ENCODE peak calls at places on chromosomes 16 and 17, in nine cellular contexts. F is IMR-90, J is H9, P is left ventricle myocardium inferior, C is A673, M is sigmoid colon, X is tibial artery, B is adipocyte, D is uterus. R is an unnamed sample.
A peak's percentile ranks its signal among the peaks of the same experiment; 100 is the strongest.

GRCh38 chr17:72122336-72122667 is 1.5 kb downstream of the SOX9 start:
- DNase-seq in F (no peak), P (no peak), M (no peak), J (no peak), B (peak; percentile 19), D (no peak), C (no peak), X (no peak), R (no peak)

GRCh38 chr16:53504161-53504663 is 1.2 kb upstream of the AKTIP start:
- DNase-seq in C (peak; percentile 35), J (no peak), M (peak; percentile 81), D (peak; percentile 59), B (peak; percentile 49), F (peak; percentile 31), P (peak; percentile 58), X (peak; percentile 84), R (no peak)

GRCh38 chr16:12092347-12092882 is 115.9 kb downstream of the SNX29 start:
- DNase-seq in F (peak; percentile 95), J (no peak), M (no peak), D (no peak), B (peak; percentile 74), P (no peak), C (no peak), X (peak; percentile 21), R (peak; percentile 79)

GRCh38 chr16:87131061-87131995 is 185.9 kb downstream of the C16orf95 start:
- DNase-seq in X (peak; percentile 40), M (peak; percentile 12), J (no peak), C (no peak), D (no peak), P (no peak), B (no peak), F (no peak), R (no peak)

GRCh38 chr16:1296688-1297412 is 12.6 kb upstream of the UBE2I start:
- DNase-seq in F (peak; percentile 81), C (no peak), M (no peak), B (peak; percentile 13), J (no peak), D (no peak), P (no peak), X (no peak), R (no peak)

GRCh38 chr17:41437769-41438168 is 3.0 kb downstream of the KRT38 start:
- DNase-seq in J (no peak), D (no peak), F (peak; percentile 30), M (no peak), X (no peak), P (no peak), B (peak; percentile 24), C (no peak), R (no peak)

GRCh38 chr17:64622931-64623654 is 39.0 kb downstream of the SMURF2 start:
- DNase-seq in D (no peak), M (no peak), X (no peak), P (no peak), B (peak; percentile 80), C (no peak), F (peak; percentile 91), J (no peak), R (no peak)

GRCh38 chr17:35087731-35088646 is 24.5 kb upstream of the RFFL start:
- DNase-seq in B (peak; percentile 83), P (peak; percentile 46), D (peak; percentile 42), M (peak; percentile 82), F (peak; percentile 42), J (no peak), C (no peak), X (peak; percentile 77), R (no peak)

GRCh38 chr16:54511181-54511731 is 224.7 kb upstream of the IRX3 start:
- DNase-seq in J (no peak), M (no peak), B (peak; percentile 83), C (no peak), X (no peak), D (no peak), F (no peak), P (no peak), R (no peak)

GRCh38 chr16:85018529-85019236 is 7.3 kb upstream of the ZDHHC7 start:
- DNase-seq in C (no peak), P (no peak), B (no peak), X (no peak), M (no peak), F (no peak), J (no peak), D (no peak), R (no peak)

GRCh38 chr16:66308096-66308495 is 58.4 kb upstream of the CDH5 start:
- DNase-seq in B (no peak), X (peak; percentile 63), D (no peak), C (no peak), P (no peak), M (no peak), F (no peak), J (no peak), R (no peak)

GRCh38 chr16:55572439-55572838 is 6.0 kb downstream of the CAPNS2 start:
- DNase-seq in D (no peak), C (no peak), M (no peak), B (peak; percentile 49), J (no peak), P (no peak), X (no peak), F (no peak), R (no peak)

GRCh38 chr16:56341656-56342397 is 83.5 kb downstream of the AMFR start:
- DNase-seq in J (no peak), B (no peak), X (no peak), P (no peak), F (no peak), M (no peak), C (no peak), D (no peak), R (no peak)

GRCh38 chr17:30831257-30831656 is 509 bp upstream of the ATAD5 start:
- DNase-seq in D (no peak), P (no peak), J (peak; percentile 54), M (no peak), C (peak; percentile 23), F (peak; percentile 5), X (no peak), B (no peak), R (no peak)

GRCh38 chr16:61792194-61792904 is 243.9 kb downstream of the CDH8 start:
- DNase-seq in P (no peak), B (no peak), D (no peak), C (peak; percentile 67), X (no peak), M (no peak), F (no peak), J (no peak), R (no peak)

GRCh38 chr17:81898029-81898866 is 3.8 kb upstream of the NPB start:
- DNase-seq in M (no peak), C (peak; percentile 85), B (peak; percentile 79), X (no peak), F (peak; percentile 81), P (no peak), D (no peak), J (no peak), R (no peak)

GRCh38 chr17:67055041-67055443 is 10.7 kb downstream of the CACNG1 start:
- DNase-seq in D (no peak), P (no peak), C (no peak), J (no peak), F (no peak), B (no peak), X (no peak), M (no peak), R (no peak)

GRCh38 chr16:4316103-4316731 is 350 bp downstream of the GLIS2 start:
- DNase-seq in P (no peak), M (peak; percentile 59), X (no peak), F (no peak), B (peak; percentile 74), C (peak; percentile 62), D (peak; percentile 49), J (no peak), R (no peak)

GRCh38 chr17:7922499-7923289 is 6.6 kb upstream of the RNF227 start:
- DNase-seq in F (peak; percentile 67), P (peak; percentile 90), B (peak; percentile 80), M (peak; percentile 93), D (peak; percentile 89), J (peak; percentile 91), X (peak; percentile 92), C (peak; percentile 35), R (peak; percentile 37)

GRCh38 chr17:17140590-17140980 is 65.5 kb downstream of the PLD6 start:
- DNase-seq in P (no peak), F (peak; percentile 79), D (no peak), M (no peak), C (no peak), X (no peak), B (peak; percentile 38), J (no peak), R (peak; percentile 34)

GRCh38 chr17:82869536-82869935 is 29.7 kb upstream of the ZNF750 start:
- DNase-seq in J (no peak), F (no peak), M (no peak), X (no peak), C (no peak), B (no peak), P (no peak), D (no peak), R (no peak)

GRCh38 chr17:72175787-72176515 is 55.1 kb downstream of the SOX9 start:
- DNase-seq in X (no peak), F (peak; percentile 55), P (peak; percentile 47), C (peak; percentile 54), D (no peak), M (no peak), J (no peak), B (no peak), R (no peak)

GRCh38 chr17:74757502-74757901 is 9.1 kb downstream of the NHERF1 start:
- DNase-seq in M (no peak), X (no peak), P (peak; percentile 52), B (no peak), C (no peak), F (no peak), J (no peak), D (no peak), R (no peak)

GRCh38 chr16:35574011-35574410 is 2114.6 kb downstream of the TP53TG3F start:
- DNase-seq in D (no peak), F (no peak), X (no peak), B (no peak), C (no peak), P (no peak), J (no peak), M (no peak), R (no peak)
- H3K9me3 ChIP-seq in D (no peaks in the 10 kb centered on the region), F (peaks cover 37% of the 10 kb centered on the region), X (peaks cover 19% of the 10 kb centered on the region), B (peaks cover under 1% of the 10 kb centered on the region), C (peaks cover 33% of the 10 kb centered on the region), P (peaks cover 4% of the 10 kb centered on the region), J (peaks cover 95% of the 10 kb centered on the region), M (peaks cover 32% of the 10 kb centered on the region), R (peaks cover 57% of the 10 kb centered on the region)

GRCh38 chr17:38597375-38597774 is 8.4 kb downstream of the SRCIN1 start:
- DNase-seq in J (no peak), D (no peak), P (no peak), C (no peak), M (no peak), X (no peak), B (no peak), F (no peak), R (no peak)
- H3K27me3 ChIP-seq in J (peaks cover 2% of the 10 kb centered on the region), D (no peaks in the 10 kb centered on the region), P (peaks cover 95% of the 10 kb centered on the region), C (no peaks in the 10 kb centered on the region), M (peaks cover 20% of the 10 kb centered on the region), X (no peaks in the 10 kb centered on the region), B (peaks cover 87% of the 10 kb centered on the region), F (peaks cover 96% of the 10 kb centered on the region), R (peaks cover 91% of the 10 kb centered on the region)

GRCh38 chr17:22272363-22273146 is 580.2 kb downstream of the KCNJ18 start:
- DNase-seq in B (no peak), C (no peak), P (no peak), J (no peak), D (no peak), F (no peak), X (no peak), M (no peak), R (no peak)
- H3K9me3 ChIP-seq in B (no peaks in the 10 kb centered on the region), C (peaks cover 20% of the 10 kb centered on the region), P (no peaks in the 10 kb centered on the region), J (peaks cover 62% of the 10 kb centered on the region), D (no peaks in the 10 kb centered on the region), F (peaks cover 32% of the 10 kb centered on the region), X (peaks cover 8% of the 10 kb centered on the region), M (peaks cover 14% of the 10 kb centered on the region), R (peaks cover 58% of the 10 kb centered on the region)

GRCh38 chr17:79145548-79145947 is 70.9 kb downstream of the ENGASE start:
- DNase-seq in F (no peak), X (no peak), C (no peak), D (no peak), J (no peak), M (no peak), B (no peak), P (no peak), R (no peak)
- H3K27me3 ChIP-seq in F (peaks cover 3% of the 10 kb centered on the region), X (no peaks in the 10 kb centered on the region), C (peaks cover 25% of the 10 kb centered on the region), D (no peaks in the 10 kb centered on the region), J (no peaks in the 10 kb centered on the region), M (no peaks in the 10 kb centered on the region), B (peaks cover 31% of the 10 kb centered on the region), P (peaks cover 92% of the 10 kb centered on the region), R (peaks cover 3% of the 10 kb centered on the region)